ENCODE peak calls at places on chromosomes 2 and 18, in ten cellular contexts. G, H, L, W, A, R, Q, K, V and Z are unnamed samples.

GRCh38 chr18:27954226-27954625 is 222.7 kb downstream of the CDH2 start:
- DNase-seq in G (no peak), H (no peak), L (no peak), W (no peak), A (no peak), R (no peak), Q (peak), K (no peak), V (no peak), Z (no peak)

GRCh38 chr2:86441392-86441788 is 219 bp downstream of the KDM3A start:
- DNase-seq in G (no peak), H (no peak), L (no peak), W (no peak), A (no peak), R (no peak), Q (no peak), K (no peak), V (no peak), Z (no peak)

GRCh38 chr2:41579811-41580210 is 468.0 kb upstream of the PKDCC start:
- DNase-seq in G (no peak), H (no peak), L (no peak), W (no peak), A (no peak), R (no peak), Q (no peak), K (no peak), V (no peak), Z (no peak)

GRCh38 chr2:236085647-236086046 is 82.5 kb downstream of the GBX2 start:
- DNase-seq in G (no peak), H (no peak), L (no peak), W (peak), A (no peak), R (no peak), Q (no peak), K (no peak), V (no peak), Z (no peak)

GRCh38 chr2:205685314-205686230 is 3.3 kb downstream of the NRP2 start:
- DNase-seq in G (no peak), H (no peak), L (no peak), W (peak), A (no peak), R (no peak), Q (peak), K (no peak), V (no peak), Z (no peak)

GRCh38 chr2:43648979-43649701 is 12.1 kb downstream of the PLEKHH2 start:
- DNase-seq in G (no peak), H (no peak), L (no peak), W (no peak), A (no peak), R (no peak), Q (no peak), K (no peak), V (no peak), Z (no peak)

GRCh38 chr2:227415538-227416424 is 28.0 kb upstream of the SCYGR1 start:
- DNase-seq in G (no peak), H (peak), L (no peak), W (no peak), A (no peak), R (no peak), Q (peak), K (no peak), V (no peak), Z (no peak)

GRCh38 chr2:132701810-132702209 is 31.8 kb upstream of the LYPD1 start:
- DNase-seq in G (no peak), H (no peak), L (no peak), W (no peak), A (no peak), R (no peak), Q (peak), K (no peak), V (no peak), Z (no peak)

GRCh38 chr2:150204449-150204848 is 283.0 kb downstream of the RND3 start:
- DNase-seq in G (no peak), H (no peak), L (no peak), W (no peak), A (no peak), R (no peak), Q (peak), K (no peak), V (no peak), Z (no peak)

GRCh38 chr2:111225871-111226270 is 105.2 kb downstream of the BCL2L11 start:
- DNase-seq in G (no peak), H (no peak), L (no peak), W (no peak), A (no peak), R (no peak), Q (no peak), K (no peak), V (no peak), Z (no peak)

GRCh38 chr18:58977223-58977622 is 112.5 kb downstream of the ZNF532 start:
- DNase-seq in G (no peak), H (no peak), L (no peak), W (no peak), A (no peak), R (no peak), Q (no peak), K (no peak), V (no peak), Z (no peak)

GRCh38 chr18:50144535-50144934 is 50.4 kb downstream of the MYO5B start:
- DNase-seq in G (no peak), H (no peak), L (no peak), W (no peak), A (no peak), R (no peak), Q (no peak), K (no peak), V (no peak), Z (no peak)

GRCh38 chr2:120289221-120289906 is 36.7 kb downstream of the RALB start:
- DNase-seq in G (no peak), H (no peak), L (no peak), W (no peak), A (no peak), R (no peak), Q (peak), K (no peak), V (no peak), Z (no peak)

GRCh38 chr2:5472673-5473072 is 219.5 kb upstream of the SOX11 start:
- DNase-seq in G (no peak), H (no peak), L (no peak), W (no peak), A (no peak), R (no peak), Q (no peak), K (no peak), V (no peak), Z (no peak)

GRCh38 chr2:236847538-236848263 is 238.0 kb upstream of the COPS8 start:
- DNase-seq in G (no peak), H (no peak), L (no peak), W (no peak), A (peak), R (no peak), Q (no peak), K (no peak), V (peak), Z (no peak)

GRCh38 chr2:10380048-10380926 is 67.8 kb downstream of the ODC1 start:
- DNase-seq in G (no peak), H (no peak), L (no peak), W (no peak), A (no peak), R (no peak), Q (no peak), K (no peak), V (no peak), Z (no peak)

GRCh38 chr2:219475697-219476604 is 22.7 kb upstream of the GMPPA start:
- DNase-seq in G (peak), H (peak), L (peak), W (peak), A (no peak), R (peak), Q (peak), K (peak), V (peak), Z (peak)

GRCh38 chr18:58997811-58998337 is 133.2 kb downstream of the ZNF532 start:
- DNase-seq in G (no peak), H (no peak), L (peak), W (no peak), A (no peak), R (no peak), Q (no peak), K (no peak), V (peak), Z (no peak)

GRCh38 chr18:7205346-7205745 is 25.5 kb upstream of the LRRC30 start:
- DNase-seq in G (no peak), H (no peak), L (no peak), W (no peak), A (no peak), R (no peak), Q (no peak), K (no peak), V (no peak), Z (no peak)

GRCh38 chr2:144659731-144660275 is 139.9 kb upstream of the ZEB2 start:
- DNase-seq in G (peak), H (no peak), L (no peak), W (no peak), A (no peak), R (no peak), Q (peak), K (no peak), V (peak), Z (peak)

GRCh38 chr18:23828426-23828825 is 139.2 kb downstream of the LAMA3 start:
- DNase-seq in G (peak), H (no peak), L (no peak), W (no peak), A (no peak), R (no peak), Q (no peak), K (peak), V (no peak), Z (peak)

GRCh38 chr2:180717588-180717987 is 262.8 kb upstream of the UBE2E3 start:
- DNase-seq in G (no peak), H (no peak), L (no peak), W (no peak), A (no peak), R (no peak), Q (no peak), K (no peak), V (no peak), Z (no peak)

GRCh38 chr2:169997140-169997887 is 170.1 kb downstream of the UBR3 start:
- DNase-seq in G (no peak), H (no peak), L (no peak), W (no peak), A (no peak), R (no peak), Q (no peak), K (no peak), V (no peak), Z (no peak)

GRCh38 chr2:132949108-132949507 is 279.1 kb upstream of the LYPD1 start:
- DNase-seq in G (no peak), H (no peak), L (no peak), W (no peak), A (no peak), R (no peak), Q (no peak), K (no peak), V (no peak), Z (no peak)

GRCh38 chr2:127149384-127149783 is 42.4 kb upstream of the BIN1 start:
- DNase-seq in G (no peak), H (no peak), L (no peak), W (no peak), A (no peak), R (no peak), Q (no peak), K (no peak), V (no peak), Z (no peak)

GRCh38 chr2:28663359-28663758 is 88.3 kb upstream of the PPP1CB start:
- DNase-seq in G (no peak), H (no peak), L (no peak), W (no peak), A (no peak), R (no peak), Q (peak), K (no peak), V (no peak), Z (no peak)

GRCh38 chr2:102619414-102620319 is at the start of gene SLC9A2:
- DNase-seq in G (no peak), H (peak), L (no peak), W (peak), A (no peak), R (peak), Q (peak), K (no peak), V (no peak), Z (no peak)

GRCh38 chr2:101208830-101209229 is 43.9 kb upstream of the CNOT11 start:
- DNase-seq in G (no peak), H (no peak), L (no peak), W (no peak), A (no peak), R (no peak), Q (no peak), K (no peak), V (no peak), Z (no peak)

GRCh38 chr2:96864343-96865091 is 5.4 kb downstream of the SEMA4C start:
- DNase-seq in G (no peak), H (peak), L (no peak), W (no peak), A (no peak), R (no peak), Q (peak), K (no peak), V (peak), Z (no peak)

GRCh38 chr2:23241106-23241505 is 143.9 kb upstream of the KLHL29 start:
- DNase-seq in G (no peak), H (no peak), L (no peak), W (no peak), A (no peak), R (no peak), Q (no peak), K (no peak), V (no peak), Z (no peak)

GRCh38 chr2:197673606-197674005 is 1.8 kb downstream of the RFTN2 start:
- DNase-seq in G (no peak), H (no peak), L (no peak), W (no peak), A (no peak), R (no peak), Q (no peak), K (no peak), V (no peak), Z (no peak)

GRCh38 chr2:66494708-66495107 is 59.8 kb downstream of the MEIS1 start:
- DNase-seq in G (no peak), H (no peak), L (peak), W (no peak), A (no peak), R (peak), Q (peak), K (no peak), V (peak), Z (no peak)

GRCh38 chr2:19643117-19643518 is 258.7 kb downstream of the TTC32 start:
- DNase-seq in G (no peak), H (no peak), L (no peak), W (no peak), A (no peak), R (no peak), Q (no peak), K (no peak), V (no peak), Z (no peak)

GRCh38 chr2:158968396-158969161 is at the start of gene TANC1:
- DNase-seq in G (peak), H (peak), L (peak), W (peak), A (no peak), R (peak), Q (peak), K (peak), V (peak), Z (peak)
- H3K4me3 ChIP-seq in G (peak), H (peak), L (peak), W (peak), A (peak), R (peak), Q (peak), K (peak), V (peak), Z (no peak)

DNA sequence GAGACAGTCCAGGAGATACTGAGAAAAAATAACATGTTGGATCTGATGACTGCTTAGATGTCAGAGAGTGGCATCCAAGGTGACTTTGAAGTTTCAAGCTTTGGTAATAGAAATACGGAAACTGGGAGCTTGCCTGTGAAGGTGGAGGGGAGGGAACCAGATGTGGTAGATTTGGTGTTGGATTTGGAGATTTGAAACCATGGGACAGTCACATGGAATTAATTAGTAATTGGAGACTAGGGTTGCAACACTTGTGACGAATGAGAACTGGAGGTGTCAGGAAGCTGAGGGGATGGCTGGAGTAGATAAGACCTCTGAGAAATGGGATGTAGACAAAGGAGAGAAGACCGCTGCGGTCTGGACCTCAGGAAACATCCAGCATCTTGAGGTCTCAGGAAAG is 46.7 kb downstream of the RPL37A start:
- DNase-seq in G (no peak), H (no peak), L (no peak), W (no peak), A (no peak), R (no peak), Q (no peak), K (no peak), V (no peak), Z (no peak)
- H3K27ac ChIP-seq in G (no peak), H (peak), L (peak), W (no peak), A (no peak), R (no peak), Q (no peak), K (no peak), V (peak), Z (no peak)

GRCh38 chr2:160197587-160197986 is 2.5 kb downstream of the ITGB6 start:
- DNase-seq in G (no peak), H (no peak), L (no peak), W (no peak), A (no peak), R (no peak), Q (no peak), K (no peak), V (no peak), Z (no peak)
- H3K4me3 ChIP-seq in G (no peak), H (no peak), L (no peak), W (no peak), A (no peak), R (no peak), Q (no peak), K (no peak), V (no peak), Z (no peak)

GRCh38 chr2:240997141-240997855 is 1.1 kb upstream of the SNED1 start:
- DNase-seq in G (no peak), H (no peak), L (peak), W (no peak), A (no peak), R (peak), Q (peak), K (no peak), V (peak), Z (peak)
- H3K27ac ChIP-seq in G (no peak), H (peak), L (peak), W (no peak), A (no peak), R (peak), Q (no peak), K (no peak), V (peak), Z (no peak)

GRCh38 chr2:97983698-97984097 is 12.1 kb downstream of the TMEM131 start:
- DNase-seq in G (no peak), H (no peak), L (no peak), W (no peak), A (no peak), R (no peak), Q (no peak), K (no peak), V (no peak), Z (no peak)
- H3K4me3 ChIP-seq in G (no peak), H (no peak), L (no peak), W (no peak), A (no peak), R (no peak), Q (no peak), K (no peak), V (no peak), Z (no peak)